ENCODE peak calls at places on chromosome 4, in seven cellular contexts. One of them, this sample, is unnamed.

GRCh38 chr4:71389149-71389840 is 50.5 kb downstream of the SLC4A4 start:
- DNase-seq in NB4: no peak
- DNase-seq in tibial nerve: peak
- DNase-seq in upper lobe of right lung: no peak
- DNase-seq in aorta: peak
- DNase-seq in mammary epithelial cell: no peak
- DNase-seq in cardiac fibroblast: no peak
- DNase-seq in this sample: no peak

GRCh38 chr4:152064753-152065152 is 303.9 kb upstream of the GATB start:
- DNase-seq in NB4: no peak
- DNase-seq in tibial nerve: no peak
- DNase-seq in upper lobe of right lung: no peak
- DNase-seq in aorta: no peak
- DNase-seq in mammary epithelial cell: no peak
- DNase-seq in cardiac fibroblast: no peak
- DNase-seq in this sample: peak

GRCh38 chr4:153137677-153138630 is 66.3 kb upstream of the TRIM2 start:
- DNase-seq in NB4: peak
- DNase-seq in tibial nerve: no peak
- DNase-seq in upper lobe of right lung: no peak
- DNase-seq in aorta: no peak
- DNase-seq in mammary epithelial cell: no peak
- DNase-seq in cardiac fibroblast: no peak
- DNase-seq in this sample: no peak

GRCh38 chr4:169079942-169080827 is 70.1 kb upstream of the CBR4 start:
- DNase-seq in NB4: peak
- DNase-seq in tibial nerve: peak
- DNase-seq in upper lobe of right lung: peak
- DNase-seq in aorta: peak
- DNase-seq in mammary epithelial cell: peak
- DNase-seq in cardiac fibroblast: peak
- DNase-seq in this sample: peak

GRCh38 chr4:80967346-80967745 is 63.2 kb upstream of the BMP3 start:
- DNase-seq in NB4: no peak
- DNase-seq in tibial nerve: no peak
- DNase-seq in upper lobe of right lung: no peak
- DNase-seq in aorta: no peak
- DNase-seq in mammary epithelial cell: no peak
- DNase-seq in cardiac fibroblast: no peak
- DNase-seq in this sample: no peak

GRCh38 chr4:120286813-120287212 is 220.2 kb upstream of the MAD2L1 start:
- DNase-seq in NB4: no peak
- DNase-seq in tibial nerve: no peak
- DNase-seq in upper lobe of right lung: no peak
- DNase-seq in aorta: no peak
- DNase-seq in mammary epithelial cell: no peak
- DNase-seq in cardiac fibroblast: peak
- DNase-seq in this sample: no peak

GRCh38 chr4:82643994-82644730 is 82.4 kb upstream of the TMEM150C start:
- DNase-seq in NB4: no peak
- DNase-seq in tibial nerve: no peak
- DNase-seq in upper lobe of right lung: no peak
- DNase-seq in aorta: no peak
- DNase-seq in mammary epithelial cell: peak
- DNase-seq in cardiac fibroblast: peak
- DNase-seq in this sample: peak

GRCh38 chr4:112889619-112890294 is 159.7 kb upstream of the ANK2 start:
- DNase-seq in NB4: peak
- DNase-seq in tibial nerve: peak
- DNase-seq in upper lobe of right lung: no peak
- DNase-seq in aorta: no peak
- DNase-seq in mammary epithelial cell: no peak
- DNase-seq in cardiac fibroblast: peak
- DNase-seq in this sample: peak

GRCh38 chr4:188121530-188121929 is 12.1 kb upstream of the TRIML2 start:
- DNase-seq in NB4: no peak
- DNase-seq in tibial nerve: no peak
- DNase-seq in upper lobe of right lung: no peak
- DNase-seq in aorta: no peak
- DNase-seq in mammary epithelial cell: no peak
- DNase-seq in cardiac fibroblast: no peak
- DNase-seq in this sample: no peak

GRCh38 chr4:71729856-71730255 is 54.0 kb downstream of the GC start:
- DNase-seq in NB4: no peak
- DNase-seq in tibial nerve: no peak
- DNase-seq in upper lobe of right lung: no peak
- DNase-seq in aorta: no peak
- DNase-seq in mammary epithelial cell: no peak
- DNase-seq in cardiac fibroblast: no peak
- DNase-seq in this sample: no peak

GRCh38 chr4:65635051-65635821 is 35.1 kb downstream of the EPHA5 start:
- DNase-seq in NB4: no peak
- DNase-seq in tibial nerve: no peak
- DNase-seq in upper lobe of right lung: no peak
- DNase-seq in aorta: no peak
- DNase-seq in mammary epithelial cell: no peak
- DNase-seq in cardiac fibroblast: no peak
- DNase-seq in this sample: no peak

GRCh38 chr4:30416547-30416946 is 303.6 kb upstream of the PCDH7 start:
- DNase-seq in NB4: no peak
- DNase-seq in tibial nerve: no peak
- DNase-seq in upper lobe of right lung: no peak
- DNase-seq in aorta: no peak
- DNase-seq in mammary epithelial cell: no peak
- DNase-seq in cardiac fibroblast: no peak
- DNase-seq in this sample: no peak

GRCh38 chr4:186501554-186501953 is 53.8 kb downstream of the MTNR1A start:
- DNase-seq in NB4: no peak
- DNase-seq in tibial nerve: no peak
- DNase-seq in upper lobe of right lung: no peak
- DNase-seq in aorta: no peak
- DNase-seq in mammary epithelial cell: no peak
- DNase-seq in cardiac fibroblast: no peak
- DNase-seq in this sample: no peak

GRCh38 chr4:186499467-186499866 is 55.9 kb downstream of the MTNR1A start:
- DNase-seq in NB4: no peak
- DNase-seq in tibial nerve: no peak
- DNase-seq in upper lobe of right lung: no peak
- DNase-seq in aorta: no peak
- DNase-seq in mammary epithelial cell: no peak
- DNase-seq in cardiac fibroblast: no peak
- DNase-seq in this sample: no peak

GRCh38 chr4:186497043-186497442 is 58.3 kb downstream of the MTNR1A start:
- DNase-seq in NB4: no peak
- DNase-seq in tibial nerve: no peak
- DNase-seq in upper lobe of right lung: no peak
- DNase-seq in aorta: no peak
- DNase-seq in mammary epithelial cell: no peak
- DNase-seq in cardiac fibroblast: no peak
- DNase-seq in this sample: no peak

DNA sequence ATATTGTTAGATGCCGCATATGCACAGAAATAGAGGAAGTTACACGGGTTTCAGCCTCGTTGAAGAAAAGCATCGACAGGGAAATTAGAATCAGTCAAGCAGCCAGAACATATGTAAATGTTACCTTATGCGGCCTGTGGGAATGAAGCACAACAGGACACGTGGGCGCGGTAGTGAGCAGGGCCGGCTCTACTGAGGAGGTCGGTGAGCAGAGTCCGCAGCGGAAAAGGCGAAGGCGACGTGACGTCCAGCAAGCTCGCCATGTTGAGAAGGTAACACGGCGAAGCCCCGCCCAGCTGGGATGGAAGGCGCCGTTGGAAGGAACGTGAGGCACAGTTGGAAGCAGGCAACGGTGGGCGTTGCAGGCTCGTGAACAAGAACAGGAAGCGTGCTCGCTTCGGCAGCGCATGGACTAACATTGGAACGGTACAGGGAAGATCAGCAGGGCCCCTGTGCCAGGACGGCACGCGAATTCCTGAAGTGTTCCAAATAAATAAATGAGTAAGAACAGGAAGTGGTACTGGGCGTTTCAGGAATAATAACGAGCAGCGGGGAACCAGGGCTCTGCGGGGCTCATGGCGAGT is 54.6 kb downstream of the MTNR1A start:
- DNase-seq in NB4: no peak
- DNase-seq in tibial nerve: no peak
- DNase-seq in upper lobe of right lung: no peak
- DNase-seq in aorta: no peak
- DNase-seq in mammary epithelial cell: no peak
- DNase-seq in cardiac fibroblast: no peak
- DNase-seq in this sample: no peak
- H3K4me3 ChIP-seq in NB4: no peak
- H3K4me3 ChIP-seq in tibial nerve: no peak
- H3K4me3 ChIP-seq in upper lobe of right lung: no peak
- H3K4me3 ChIP-seq in aorta: no peak
- H3K4me3 ChIP-seq in mammary epithelial cell: no peak
- H3K4me3 ChIP-seq in cardiac fibroblast: no peak
- H3K4me3 ChIP-seq in this sample: no peak

DNA sequence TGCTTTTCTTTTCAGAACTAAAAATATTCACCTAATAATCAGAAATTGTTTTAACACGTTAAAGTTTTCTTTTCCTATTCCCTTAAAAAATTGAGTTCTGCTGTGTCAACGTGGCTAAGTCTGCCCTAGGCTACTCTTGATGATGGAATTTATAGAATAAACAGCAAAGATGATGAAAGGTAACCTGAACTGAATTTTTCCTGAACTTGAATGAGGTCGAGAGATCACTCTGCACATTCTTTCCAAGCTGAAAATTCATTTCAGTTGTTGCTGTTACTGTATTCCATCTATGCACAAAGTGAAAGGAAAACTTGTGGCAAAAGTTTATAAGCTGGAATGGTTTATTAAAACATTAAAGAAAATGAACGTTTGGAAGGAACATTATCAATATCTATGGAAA is 245.9 kb upstream of the GIMD1 start:
- DNase-seq in NB4: no peak
- DNase-seq in tibial nerve: no peak
- DNase-seq in upper lobe of right lung: no peak
- DNase-seq in aorta: no peak
- DNase-seq in mammary epithelial cell: no peak
- DNase-seq in cardiac fibroblast: no peak
- DNase-seq in this sample: peak
- H3K4me3 ChIP-seq in NB4: no peak
- H3K4me3 ChIP-seq in tibial nerve: no peak
- H3K4me3 ChIP-seq in upper lobe of right lung: no peak
- H3K4me3 ChIP-seq in aorta: no peak
- H3K4me3 ChIP-seq in mammary epithelial cell: no peak
- H3K4me3 ChIP-seq in cardiac fibroblast: no peak
- H3K4me3 ChIP-seq in this sample: no peak

DNA sequence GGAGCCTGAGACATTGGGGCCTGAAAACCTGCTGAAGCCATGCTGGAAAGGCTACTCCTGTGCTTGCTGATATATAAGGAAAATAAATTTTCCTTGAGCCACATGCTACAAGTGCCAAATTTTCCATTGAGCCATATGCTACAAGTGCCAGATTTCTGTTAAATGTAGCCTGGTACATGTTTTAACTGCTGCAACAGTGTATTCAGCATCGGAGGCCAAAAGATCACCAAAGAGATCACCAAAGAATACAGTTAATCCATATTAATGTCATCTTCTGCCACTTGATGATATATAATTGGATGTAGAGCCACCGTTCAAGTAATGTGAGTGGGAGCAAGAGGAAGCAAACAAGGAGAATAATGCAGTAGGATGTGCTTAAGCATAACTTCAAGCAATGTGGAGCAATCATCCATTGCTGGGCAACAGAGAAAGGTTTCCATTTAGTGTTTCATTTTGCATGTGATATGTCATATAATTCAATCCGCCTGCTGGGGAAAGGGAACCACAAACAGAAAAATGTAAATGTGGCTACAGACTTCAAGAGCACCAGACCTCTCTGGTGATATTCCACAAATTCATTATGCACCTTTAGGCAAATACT is 296.0 kb downstream of the KCNIP4 start:
- DNase-seq in NB4: no peak
- DNase-seq in tibial nerve: no peak
- DNase-seq in upper lobe of right lung: no peak
- DNase-seq in aorta: no peak
- DNase-seq in mammary epithelial cell: no peak
- DNase-seq in cardiac fibroblast: no peak
- DNase-seq in this sample: no peak
- H3K4me3 ChIP-seq in NB4: no peak
- H3K4me3 ChIP-seq in tibial nerve: no peak
- H3K4me3 ChIP-seq in upper lobe of right lung: no peak
- H3K4me3 ChIP-seq in aorta: no peak
- H3K4me3 ChIP-seq in mammary epithelial cell: no peak
- H3K4me3 ChIP-seq in cardiac fibroblast: no peak
- H3K4me3 ChIP-seq in this sample: no peak

GRCh38 chr4:139900964-139901376 is 235.4 kb downstream of the MGST2 start:
- DNase-seq in NB4: no peak
- DNase-seq in tibial nerve: no peak
- DNase-seq in upper lobe of right lung: no peak
- DNase-seq in aorta: no peak
- DNase-seq in mammary epithelial cell: peak
- DNase-seq in cardiac fibroblast: peak
- DNase-seq in this sample: peak

GRCh38 chr4:139903845-139904244 is 238.2 kb downstream of the MGST2 start:
- DNase-seq in NB4: peak
- DNase-seq in tibial nerve: no peak
- DNase-seq in upper lobe of right lung: no peak
- DNase-seq in aorta: no peak
- DNase-seq in mammary epithelial cell: no peak
- DNase-seq in cardiac fibroblast: peak
- DNase-seq in this sample: peak

GRCh38 chr4:139904406-139904805 is 238.8 kb downstream of the MGST2 start:
- DNase-seq in NB4: no peak
- DNase-seq in tibial nerve: no peak
- DNase-seq in upper lobe of right lung: no peak
- DNase-seq in aorta: no peak
- DNase-seq in mammary epithelial cell: no peak
- DNase-seq in cardiac fibroblast: no peak
- DNase-seq in this sample: no peak

GRCh38 chr4:139901516-139902327 is 236.1 kb downstream of the MGST2 start:
- DNase-seq in NB4: no peak
- DNase-seq in tibial nerve: no peak
- DNase-seq in upper lobe of right lung: no peak
- DNase-seq in aorta: no peak
- DNase-seq in mammary epithelial cell: peak
- DNase-seq in cardiac fibroblast: no peak
- DNase-seq in this sample: peak

DNA sequence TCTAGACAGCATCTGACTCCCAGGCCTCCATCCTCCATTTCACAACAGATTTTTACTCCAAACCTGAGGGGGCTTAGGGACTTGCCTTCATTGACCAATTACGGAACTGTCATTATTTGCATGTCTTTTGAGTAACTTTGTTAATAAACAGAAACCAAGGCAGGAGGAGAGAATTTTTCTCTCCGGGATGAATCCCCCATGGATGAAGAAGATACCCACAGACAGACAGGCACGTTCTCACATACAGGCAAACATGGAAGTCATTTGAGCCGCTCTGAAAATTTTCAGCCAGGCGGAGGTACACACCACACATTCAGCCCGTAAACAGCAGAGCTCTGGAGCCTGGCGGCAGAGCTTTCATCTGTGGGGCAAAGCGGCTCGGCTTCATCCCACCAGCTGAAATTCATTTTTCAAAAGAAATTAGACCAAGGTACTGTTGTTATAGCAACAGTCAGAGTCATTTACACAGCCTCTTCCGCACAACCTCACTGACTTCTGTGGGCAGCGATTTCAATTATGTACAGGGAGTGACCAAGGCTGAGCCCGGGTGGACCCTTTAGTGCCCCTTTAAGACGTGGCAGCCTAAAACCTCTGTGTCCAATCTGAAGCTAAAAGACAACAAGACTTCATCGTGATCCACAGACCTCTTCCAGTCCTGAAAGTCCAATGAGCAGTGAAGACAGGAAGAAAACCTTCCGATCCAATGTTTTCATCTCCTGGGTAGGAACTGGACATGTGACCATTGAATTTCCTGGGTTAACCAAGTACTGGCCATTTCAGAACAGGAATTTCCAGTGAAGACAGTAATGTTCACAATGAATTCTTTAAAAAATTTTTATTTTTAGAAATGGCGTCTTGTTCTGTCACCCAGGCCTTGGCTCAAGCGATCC is 237.0 kb downstream of the MGST2 start:
- DNase-seq in NB4: no peak
- DNase-seq in tibial nerve: no peak
- DNase-seq in upper lobe of right lung: no peak
- DNase-seq in aorta: no peak
- DNase-seq in mammary epithelial cell: no peak
- DNase-seq in cardiac fibroblast: no peak
- DNase-seq in this sample: peak
- H3K4me3 ChIP-seq in NB4: no peak
- H3K4me3 ChIP-seq in tibial nerve: peak
- H3K4me3 ChIP-seq in upper lobe of right lung: peak
- H3K4me3 ChIP-seq in aorta: peak
- H3K4me3 ChIP-seq in mammary epithelial cell: peak
- H3K4me3 ChIP-seq in cardiac fibroblast: no peak
- H3K4me3 ChIP-seq in this sample: peak

This sample was measured in bronchial epithelial cell.